ENCODE peak calls at places on chromosomes 13 and 19, in nine cellular contexts. One of them, this sample, is unnamed.

GRCh38 chr13:21534760-21535159 is 69.2 kb downstream of the MICU2 start:
- DNase-seq in PC-3: no peak
- DNase-seq in lower lobe of right lung: no peak
- DNase-seq in right lobe of liver: no peak
- DNase-seq in SK-N-SH: no peak
- DNase-seq in suprapubic skin: no peak
- DNase-seq in brain microvascular endothelial cell: no peak
- DNase-seq in cardiac muscle cell: no peak
- DNase-seq in left lung: no peak
- DNase-seq in this sample: no peak

GRCh38 chr19:51689751-51690358 is 3.3 kb upstream of the SPACA6 start:
- DNase-seq in PC-3: no peak
- DNase-seq in lower lobe of right lung: peak
- DNase-seq in right lobe of liver: no peak
- DNase-seq in SK-N-SH: peak
- DNase-seq in suprapubic skin: no peak
- DNase-seq in brain microvascular endothelial cell: peak
- DNase-seq in cardiac muscle cell: peak
- DNase-seq in left lung: peak
- DNase-seq in this sample: no peak

GRCh38 chr19:23996549-23996948 is 81.9 kb downstream of the ZNF726 start:
- DNase-seq in PC-3: peak
- DNase-seq in lower lobe of right lung: no peak
- DNase-seq in right lobe of liver: no peak
- DNase-seq in SK-N-SH: peak
- DNase-seq in suprapubic skin: no peak
- DNase-seq in brain microvascular endothelial cell: no peak
- DNase-seq in cardiac muscle cell: no peak
- DNase-seq in left lung: no peak
- DNase-seq in this sample: no peak

GRCh38 chr13:108158746-108159145 is 56.6 kb downstream of the LIG4 start:
- DNase-seq in PC-3: no peak
- DNase-seq in lower lobe of right lung: no peak
- DNase-seq in right lobe of liver: no peak
- DNase-seq in SK-N-SH: no peak
- DNase-seq in suprapubic skin: no peak
- DNase-seq in brain microvascular endothelial cell: no peak
- DNase-seq in cardiac muscle cell: no peak
- DNase-seq in left lung: no peak
- DNase-seq in this sample: no peak

GRCh38 chr19:10238172-10238783 is 7.1 kb upstream of the S1PR2 start:
- DNase-seq in PC-3: peak
- DNase-seq in lower lobe of right lung: peak
- DNase-seq in right lobe of liver: no peak
- DNase-seq in SK-N-SH: no peak
- DNase-seq in suprapubic skin: peak
- DNase-seq in brain microvascular endothelial cell: peak
- DNase-seq in cardiac muscle cell: peak
- DNase-seq in left lung: peak
- DNase-seq in this sample: peak

GRCh38 chr19:17560205-17560595 is 4.8 kb downstream of the COLGALT1 start:
- DNase-seq in PC-3: no peak
- DNase-seq in lower lobe of right lung: peak
- DNase-seq in right lobe of liver: no peak
- DNase-seq in SK-N-SH: no peak
- DNase-seq in suprapubic skin: no peak
- DNase-seq in brain microvascular endothelial cell: peak
- DNase-seq in cardiac muscle cell: peak
- DNase-seq in left lung: peak
- DNase-seq in this sample: peak

GRCh38 chr13:53242015-53242414 is 213.4 kb downstream of the OLFM4 start:
- DNase-seq in PC-3: no peak
- DNase-seq in lower lobe of right lung: no peak
- DNase-seq in right lobe of liver: no peak
- DNase-seq in SK-N-SH: no peak
- DNase-seq in suprapubic skin: no peak
- DNase-seq in brain microvascular endothelial cell: no peak
- DNase-seq in cardiac muscle cell: no peak
- DNase-seq in left lung: no peak
- DNase-seq in this sample: no peak

GRCh38 chr19:53101518-53101917 is 1.7 kb downstream of the ZNF160 start:
- DNase-seq in PC-3: peak
- DNase-seq in lower lobe of right lung: no peak
- DNase-seq in right lobe of liver: no peak
- DNase-seq in SK-N-SH: peak
- DNase-seq in suprapubic skin: no peak
- DNase-seq in brain microvascular endothelial cell: peak
- DNase-seq in cardiac muscle cell: peak
- DNase-seq in left lung: no peak
- DNase-seq in this sample: no peak

GRCh38 chr19:45408830-45409593 is 2.6 kb downstream of the POLR1G start:
- DNase-seq in PC-3: no peak
- DNase-seq in lower lobe of right lung: no peak
- DNase-seq in right lobe of liver: no peak
- DNase-seq in SK-N-SH: no peak
- DNase-seq in suprapubic skin: no peak
- DNase-seq in brain microvascular endothelial cell: no peak
- DNase-seq in cardiac muscle cell: no peak
- DNase-seq in left lung: no peak
- DNase-seq in this sample: no peak
- H3K27ac ChIP-seq in PC-3: no peak
- H3K27ac ChIP-seq in lower lobe of right lung: no peak
- H3K27ac ChIP-seq in right lobe of liver: no peak
- H3K27ac ChIP-seq in SK-N-SH: no peak
- H3K27ac ChIP-seq in suprapubic skin: no peak
- H3K27ac ChIP-seq in brain microvascular endothelial cell: no peak
- H3K27ac ChIP-seq in cardiac muscle cell: no peak
- H3K27ac ChIP-seq in left lung: no peak
- H3K27ac ChIP-seq in this sample: no peak

DNA sequence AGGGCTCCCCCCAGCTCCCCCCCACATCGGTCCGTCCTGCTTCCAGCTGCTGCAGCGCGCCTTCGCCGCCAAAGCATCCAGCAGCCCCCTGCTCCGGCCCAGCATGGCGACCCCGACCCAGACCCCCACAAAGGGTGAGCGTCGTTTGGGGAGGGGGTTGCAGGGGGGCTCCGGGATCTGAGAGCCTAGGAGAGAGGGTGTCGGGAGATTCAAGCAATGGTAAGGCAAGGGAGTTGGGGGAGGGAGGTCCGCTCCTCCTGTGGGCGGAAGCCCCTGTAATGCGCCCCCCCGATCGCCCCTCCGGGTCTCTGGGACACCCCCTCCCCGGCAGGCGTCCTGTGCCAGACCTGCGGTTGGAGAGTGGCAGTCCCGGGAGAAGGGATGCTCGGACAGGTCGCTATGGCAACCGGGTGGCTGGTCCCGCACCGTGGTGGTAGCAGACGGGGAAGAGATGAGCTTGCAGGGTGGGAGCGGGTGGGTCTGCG is at the start of gene FXYD7:
- DNase-seq in PC-3: no peak
- DNase-seq in lower lobe of right lung: no peak
- DNase-seq in right lobe of liver: no peak
- DNase-seq in SK-N-SH: peak
- DNase-seq in suprapubic skin: no peak
- DNase-seq in brain microvascular endothelial cell: no peak
- DNase-seq in cardiac muscle cell: no peak
- DNase-seq in left lung: no peak
- DNase-seq in this sample: no peak
- H3K4me3 ChIP-seq in PC-3: peak
- H3K4me3 ChIP-seq in lower lobe of right lung: peak
- H3K4me3 ChIP-seq in right lobe of liver: no peak
- H3K4me3 ChIP-seq in SK-N-SH: no peak
- H3K4me3 ChIP-seq in suprapubic skin: peak
- H3K4me3 ChIP-seq in brain microvascular endothelial cell: no peak
- H3K4me3 ChIP-seq in cardiac muscle cell: peak
- H3K4me3 ChIP-seq in left lung: no peak
- H3K4me3 ChIP-seq in this sample: peak

GRCh38 chr13:67075239-67075638 is 154.9 kb downstream of the PCDH9 start:
- DNase-seq in PC-3: peak
- DNase-seq in lower lobe of right lung: no peak
- DNase-seq in right lobe of liver: no peak
- DNase-seq in SK-N-SH: no peak
- DNase-seq in suprapubic skin: no peak
- DNase-seq in brain microvascular endothelial cell: no peak
- DNase-seq in cardiac muscle cell: peak
- DNase-seq in left lung: no peak
- DNase-seq in this sample: no peak
- TF ChIP-seq CTCF in PC-3: peak
- TF ChIP-seq CTCF in lower lobe of right lung: no peak
- TF ChIP-seq CTCF in right lobe of liver: peak
- TF ChIP-seq CTCF in SK-N-SH: peak
- TF ChIP-seq CTCF in suprapubic skin: no peak
- TF ChIP-seq CTCF in brain microvascular endothelial cell: peak
- TF ChIP-seq CTCF in cardiac muscle cell: peak
- TF ChIP-seq CTCF in left lung: no peak
- TF ChIP-seq CTCF in this sample: no peak

GRCh38 chr19:14383556-14383897 is 2.3 kb downstream of the ADGRE5 start:
- DNase-seq in PC-3: peak
- DNase-seq in lower lobe of right lung: no peak
- DNase-seq in right lobe of liver: no peak
- DNase-seq in SK-N-SH: no peak
- DNase-seq in suprapubic skin: no peak
- DNase-seq in brain microvascular endothelial cell: no peak
- DNase-seq in cardiac muscle cell: peak
- DNase-seq in left lung: no peak
- DNase-seq in this sample: no peak
- H3K27ac ChIP-seq in PC-3: peak
- H3K27ac ChIP-seq in lower lobe of right lung: peak
- H3K27ac ChIP-seq in right lobe of liver: peak
- H3K27ac ChIP-seq in SK-N-SH: no peak
- H3K27ac ChIP-seq in suprapubic skin: peak
- H3K27ac ChIP-seq in brain microvascular endothelial cell: no peak
- H3K27ac ChIP-seq in cardiac muscle cell: no peak
- H3K27ac ChIP-seq in left lung: peak
- H3K27ac ChIP-seq in this sample: no peak